ENCODE peak calls at places on chromosomes 11 and 22, in six cellular contexts. One of them, this sample, is unnamed.

GRCh38 chr11:2270322-2271076 is at the start of gene ASCL2:
- DNase-seq in left ventricle myocardium inferior: no peak
- DNase-seq in T1000: no peak
- DNase-seq in GM12865: no peak
- DNase-seq in NCI-H146: no peak
- DNase-seq in HAP-1: no peak
- DNase-seq in this sample: no peak

GRCh38 chr11:96154802-96155520 is 188.0 kb downstream of the MAML2 start:
- DNase-seq in left ventricle myocardium inferior: no peak
- DNase-seq in T1000: no peak
- DNase-seq in GM12865: no peak
- DNase-seq in NCI-H146: no peak
- DNase-seq in HAP-1: no peak
- DNase-seq in this sample: no peak

GRCh38 chr11:36195496-36196346 is 93.5 kb downstream of the COMMD9 start:
- DNase-seq in left ventricle myocardium inferior: no peak
- DNase-seq in T1000: no peak
- DNase-seq in GM12865: no peak
- DNase-seq in NCI-H146: no peak
- DNase-seq in HAP-1: no peak
- DNase-seq in this sample: no peak

GRCh38 chr11:72413914-72414628 is 20.3 kb downstream of the CLPB start:
- DNase-seq in left ventricle myocardium inferior: peak; percentile 83
- DNase-seq in T1000: peak; percentile 53
- DNase-seq in GM12865: peak; percentile 87
- DNase-seq in NCI-H146: peak; percentile 87
- DNase-seq in HAP-1: peak; percentile 88
- DNase-seq in this sample: peak; percentile 84

GRCh38 chr11:134944131-134944530 is 532.1 kb upstream of the B3GAT1 start:
- DNase-seq in left ventricle myocardium inferior: no peak
- DNase-seq in T1000: no peak
- DNase-seq in GM12865: no peak
- DNase-seq in NCI-H146: no peak
- DNase-seq in HAP-1: no peak
- DNase-seq in this sample: no peak

GRCh38 chr22:24429411-24430365 is 2.3 kb downstream of the ADORA2A start:
- DNase-seq in left ventricle myocardium inferior: peak; percentile 70
- DNase-seq in T1000: no peak
- DNase-seq in GM12865: peak; percentile 65
- DNase-seq in NCI-H146: no peak
- DNase-seq in HAP-1: no peak
- DNase-seq in this sample: no peak

GRCh38 chr22:37484115-37485005 is 1.8 kb downstream of the MFNG start:
- DNase-seq in left ventricle myocardium inferior: peak; percentile 80
- DNase-seq in T1000: no peak
- DNase-seq in GM12865: peak; percentile 94
- DNase-seq in NCI-H146: no peak
- DNase-seq in HAP-1: peak; percentile 65
- DNase-seq in this sample: no peak

GRCh38 chr11:11265994-11266606 is 87.0 kb downstream of the CSNK2A3 start:
- DNase-seq in left ventricle myocardium inferior: no peak
- DNase-seq in T1000: no peak
- DNase-seq in GM12865: peak; percentile 68
- DNase-seq in NCI-H146: peak; percentile 46
- DNase-seq in HAP-1: peak; percentile 77
- DNase-seq in this sample: peak; percentile 78

GRCh38 chr11:93694109-93694508 is 32.6 kb downstream of the CEP295 start:
- DNase-seq in left ventricle myocardium inferior: no peak
- DNase-seq in T1000: no peak
- DNase-seq in GM12865: no peak
- DNase-seq in NCI-H146: no peak
- DNase-seq in HAP-1: no peak
- DNase-seq in this sample: no peak

GRCh38 chr22:24894998-24895397 is 51.5 kb downstream of the LHFPL7 start:
- DNase-seq in left ventricle myocardium inferior: peak; percentile 80
- DNase-seq in T1000: no peak
- DNase-seq in GM12865: peak; percentile 3
- DNase-seq in NCI-H146: no peak
- DNase-seq in HAP-1: no peak
- DNase-seq in this sample: no peak

GRCh38 chr11:829116-829945 is 1.6 kb downstream of the CRACR2B start:
- DNase-seq in left ventricle myocardium inferior: peak; percentile 56
- DNase-seq in T1000: no peak
- DNase-seq in GM12865: no peak
- DNase-seq in NCI-H146: no peak
- DNase-seq in HAP-1: no peak
- DNase-seq in this sample: no peak

GRCh38 chr22:21760640-21761039 is 25.0 kb upstream of the YPEL1 start:
- DNase-seq in left ventricle myocardium inferior: no peak
- DNase-seq in T1000: no peak
- DNase-seq in GM12865: no peak
- DNase-seq in NCI-H146: no peak
- DNase-seq in HAP-1: no peak
- DNase-seq in this sample: no peak

GRCh38 chr11:70608568-70609314 is 210.4 kb downstream of the CTTN start:
- DNase-seq in left ventricle myocardium inferior: no peak
- DNase-seq in T1000: no peak
- DNase-seq in GM12865: no peak
- DNase-seq in NCI-H146: no peak
- DNase-seq in HAP-1: no peak
- DNase-seq in this sample: no peak

GRCh38 chr11:108494182-108494581 is 4.0 kb downstream of the POGLUT3 start:
- DNase-seq in left ventricle myocardium inferior: no peak
- DNase-seq in T1000: no peak
- DNase-seq in GM12865: no peak
- DNase-seq in NCI-H146: no peak
- DNase-seq in HAP-1: no peak
- DNase-seq in this sample: no peak

GRCh38 chr11:109423114-109423859 is 1.3 kb downstream of the C11orf87 start:
- DNase-seq in left ventricle myocardium inferior: no peak
- DNase-seq in T1000: no peak
- DNase-seq in GM12865: no peak
- DNase-seq in NCI-H146: peak; percentile 74
- DNase-seq in HAP-1: no peak
- DNase-seq in this sample: no peak

GRCh38 chr22:42151924-42152635 is 21.5 kb upstream of the CYP2D6 start:
- DNase-seq in left ventricle myocardium inferior: no peak
- DNase-seq in T1000: no peak
- DNase-seq in GM12865: no peak
- DNase-seq in NCI-H146: no peak
- DNase-seq in HAP-1: no peak
- DNase-seq in this sample: no peak

GRCh38 chr11:112012877-112013276 is 12.3 kb upstream of the DLAT start:
- DNase-seq in left ventricle myocardium inferior: no peak
- DNase-seq in T1000: no peak
- DNase-seq in GM12865: no peak
- DNase-seq in NCI-H146: no peak
- DNase-seq in HAP-1: no peak
- DNase-seq in this sample: no peak

GRCh38 chr22:20026996-20027601 is 6.2 kb downstream of the TANGO2 start:
- DNase-seq in left ventricle myocardium inferior: no peak
- DNase-seq in T1000: no peak
- DNase-seq in GM12865: no peak
- DNase-seq in NCI-H146: no peak
- DNase-seq in HAP-1: no peak
- DNase-seq in this sample: no peak

GRCh38 chr11:115464269-115464668 is 39.9 kb downstream of the CADM1 start:
- DNase-seq in left ventricle myocardium inferior: no peak
- DNase-seq in T1000: no peak
- DNase-seq in GM12865: no peak
- DNase-seq in NCI-H146: no peak
- DNase-seq in HAP-1: no peak
- DNase-seq in this sample: no peak

GRCh38 chr11:102666331-102666957 is 39.1 kb downstream of the MMP27 start:
- DNase-seq in left ventricle myocardium inferior: no peak
- DNase-seq in T1000: no peak
- DNase-seq in GM12865: peak; percentile 44
- DNase-seq in NCI-H146: peak; percentile 26
- DNase-seq in HAP-1: peak; percentile 58
- DNase-seq in this sample: peak; percentile 62

GRCh38 chr22:43743929-43744643 is 68.0 kb downstream of the EFCAB6 start:
- DNase-seq in left ventricle myocardium inferior: no peak
- DNase-seq in T1000: no peak
- DNase-seq in GM12865: peak; percentile 6
- DNase-seq in NCI-H146: no peak
- DNase-seq in HAP-1: no peak
- DNase-seq in this sample: no peak

GRCh38 chr11:14679662-14680061 is 36.1 kb downstream of the PDE3B start:
- DNase-seq in left ventricle myocardium inferior: no peak
- DNase-seq in T1000: no peak
- DNase-seq in GM12865: no peak
- DNase-seq in NCI-H146: no peak
- DNase-seq in HAP-1: no peak
- DNase-seq in this sample: no peak

GRCh38 chr11:84905411-84905810 is 721.7 kb downstream of the DLG2 start:
- DNase-seq in left ventricle myocardium inferior: no peak
- DNase-seq in T1000: no peak
- DNase-seq in GM12865: no peak
- DNase-seq in NCI-H146: no peak
- DNase-seq in HAP-1: peak; percentile 19
- DNase-seq in this sample: no peak

GRCh38 chr11:77036398-77036797 is 2.2 kb downstream of the B3GNT6 start:
- DNase-seq in left ventricle myocardium inferior: no peak
- DNase-seq in T1000: no peak
- DNase-seq in GM12865: no peak
- DNase-seq in NCI-H146: no peak
- DNase-seq in HAP-1: no peak
- DNase-seq in this sample: no peak

GRCh38 chr22:26902401-26903029 is 245.1 kb downstream of the MIAT start:
- DNase-seq in left ventricle myocardium inferior: no peak
- DNase-seq in T1000: no peak
- DNase-seq in GM12865: no peak
- DNase-seq in NCI-H146: no peak
- DNase-seq in HAP-1: no peak
- DNase-seq in this sample: no peak

GRCh38 chr22:20571531-20572007 is 64.2 kb downstream of the MED15 start:
- DNase-seq in left ventricle myocardium inferior: peak; percentile 37
- DNase-seq in T1000: no peak
- DNase-seq in GM12865: peak; percentile 63
- DNase-seq in NCI-H146: no peak
- DNase-seq in HAP-1: peak; percentile 78
- DNase-seq in this sample: peak; percentile 74

GRCh38 chr11:121582296-121582695 is 129.5 kb upstream of the SORL1-AS1 start:
- DNase-seq in left ventricle myocardium inferior: no peak
- DNase-seq in T1000: no peak
- DNase-seq in GM12865: no peak
- DNase-seq in NCI-H146: no peak
- DNase-seq in HAP-1: no peak
- DNase-seq in this sample: no peak

GRCh38 chr11:12482839-12483238 is 105.5 kb downstream of the PARVA start:
- DNase-seq in left ventricle myocardium inferior: peak; percentile 48
- DNase-seq in T1000: no peak
- DNase-seq in GM12865: no peak
- DNase-seq in NCI-H146: no peak
- DNase-seq in HAP-1: no peak
- DNase-seq in this sample: no peak

GRCh38 chr11:109123811-109124787 is 297.9 kb upstream of the C11orf87 start:
- DNase-seq in left ventricle myocardium inferior: peak; percentile 55
- DNase-seq in T1000: no peak
- DNase-seq in GM12865: no peak
- DNase-seq in NCI-H146: no peak
- DNase-seq in HAP-1: no peak
- DNase-seq in this sample: no peak

GRCh38 chr11:85348945-85349344 is 278.2 kb downstream of the DLG2 start:
- DNase-seq in left ventricle myocardium inferior: no peak
- DNase-seq in T1000: no peak
- DNase-seq in GM12865: no peak
- DNase-seq in NCI-H146: no peak
- DNase-seq in HAP-1: peak; percentile 23
- DNase-seq in this sample: no peak

GRCh38 chr22:41524283-41524682 is 20.0 kb downstream of the POLR3H start:
- DNase-seq in left ventricle myocardium inferior: peak; percentile 71
- DNase-seq in T1000: no peak
- DNase-seq in GM12865: no peak
- DNase-seq in NCI-H146: no peak
- DNase-seq in HAP-1: no peak
- DNase-seq in this sample: no peak

GRCh38 chr11:60859616-60860250 is 4.0 kb upstream of the PTGDR2 start:
- DNase-seq in left ventricle myocardium inferior: no peak
- DNase-seq in T1000: no peak
- DNase-seq in GM12865: no peak
- DNase-seq in NCI-H146: no peak
- DNase-seq in HAP-1: no peak
- DNase-seq in this sample: no peak

GRCh38 chr11:133238455-133238854 is 293.8 kb downstream of the OPCML start:
- DNase-seq in left ventricle myocardium inferior: no peak
- DNase-seq in T1000: no peak
- DNase-seq in GM12865: no peak
- DNase-seq in NCI-H146: no peak
- DNase-seq in HAP-1: no peak
- DNase-seq in this sample: no peak

GRCh38 chr11:16986434-16987204 is 27.6 kb downstream of the PLEKHA7 start:
- DNase-seq in left ventricle myocardium inferior: no peak
- DNase-seq in T1000: no peak
- DNase-seq in GM12865: peak; percentile 84
- DNase-seq in NCI-H146: no peak
- DNase-seq in HAP-1: no peak
- DNase-seq in this sample: peak; percentile 26

GRCh38 chr11:92804388-92804787 is 165.1 kb upstream of the MTNR1B start:
- DNase-seq in left ventricle myocardium inferior: no peak
- DNase-seq in T1000: no peak
- DNase-seq in GM12865: no peak
- DNase-seq in NCI-H146: no peak
- DNase-seq in HAP-1: no peak
- DNase-seq in this sample: no peak

GRCh38 chr11:113562981-113563461 is 87.8 kb upstream of the DRD2 start:
- DNase-seq in left ventricle myocardium inferior: no peak
- DNase-seq in T1000: no peak
- DNase-seq in GM12865: peak; percentile 34
- DNase-seq in NCI-H146: no peak
- DNase-seq in HAP-1: no peak
- DNase-seq in this sample: no peak

GRCh38 chr22:28949788-28950187 is 66.4 kb downstream of the ZNRF3 start:
- DNase-seq in left ventricle myocardium inferior: no peak
- DNase-seq in T1000: no peak
- DNase-seq in GM12865: no peak
- DNase-seq in NCI-H146: no peak
- DNase-seq in HAP-1: no peak
- DNase-seq in this sample: no peak

GRCh38 chr11:110337570-110338193 is 41.3 kb upstream of the RDX start:
- DNase-seq in left ventricle myocardium inferior: no peak
- DNase-seq in T1000: peak; percentile 2
- DNase-seq in GM12865: peak; percentile 27
- DNase-seq in NCI-H146: no peak
- DNase-seq in HAP-1: no peak
- DNase-seq in this sample: no peak

This sample was measured in HEK293T.